ENCODE peak calls at places on chromosomes 13 and 19, in six cellular contexts. L is heart left ventricle, C is body of pancreas, K is ovary, S is tibial nerve, B is adrenal gland. O is an unnamed sample.

GRCh38 chr13:110524484-110525254 is 36.9 kb downstream of the RAB20 start:
- DNase-seq in S (no peak), K (no peak), B (no peak), L (peak), C (peak), O (no peak)

GRCh38 chr19:35347930-35348298 is 212 bp downstream of the FFAR1 start:
- DNase-seq in L (no peak), S (no peak), C (no peak), K (no peak), B (no peak), O (no peak)

GRCh38 chr19:34287676-34288140 is 33.4 kb downstream of the GARRE1 start:
- DNase-seq in K (no peak), B (no peak), C (no peak), L (no peak), S (no peak), O (no peak)

GRCh38 chr19:44719262-44719701 is 20.3 kb downstream of the CEACAM16 start:
- DNase-seq in B (no peak), C (no peak), K (no peak), L (no peak), S (no peak), O (no peak)

GRCh38 chr19:35495107-35496064 is 5.1 kb upstream of the KRTDAP start:
- DNase-seq in S (peak), K (peak), L (peak), C (peak), B (peak), O (peak)

GRCh38 chr19:34320277-34320676 is 44.7 kb upstream of the GPI start:
- DNase-seq in B (no peak), K (no peak), S (no peak), L (no peak), C (no peak), O (no peak)

GRCh38 chr13:86986448-86986847 is 684.7 kb upstream of the SLITRK5 start:
- DNase-seq in S (no peak), K (no peak), C (no peak), B (no peak), L (no peak), O (no peak)

GRCh38 chr19:32676186-32676894 is 692 bp downstream of the RGS9BP start:
- DNase-seq in C (peak), K (no peak), S (no peak), B (peak), L (no peak), O (peak)

GRCh38 chr13:20803180-20803965 is 29.6 kb upstream of the EEF1AKMT1 start:
- DNase-seq in B (no peak), L (no peak), S (no peak), C (no peak), K (no peak), O (peak)

GRCh38 chr19:42421591-42422031 is 5.6 kb downstream of the LIPE start:
- DNase-seq in C (peak), L (peak), B (peak), K (no peak), S (no peak), O (no peak)

GRCh38 chr13:74889321-74889720 is 592.6 kb downstream of the TBC1D4 start:
- DNase-seq in S (no peak), B (no peak), L (no peak), C (no peak), K (no peak), O (no peak)

GRCh38 chr13:112689498-112690241 is at the start of gene ATP11A:
- DNase-seq in C (peak), L (peak), K (peak), S (peak), B (peak), O (peak)
- TF ChIP-seq POLR2A in C (peak), L (peak), K (peak), S (peak), B (peak), O (peak)

GRCh38 chr13:58087566-58087965 is 456.0 kb downstream of the PCDH17 start:
- DNase-seq in B (no peak), L (no peak), K (no peak), S (no peak), C (no peak), O (no peak)
- TF ChIP-seq POLR2A in B (no peak), L (no peak), K (no peak), S (no peak), C (no peak), O (no peak)

DNA sequence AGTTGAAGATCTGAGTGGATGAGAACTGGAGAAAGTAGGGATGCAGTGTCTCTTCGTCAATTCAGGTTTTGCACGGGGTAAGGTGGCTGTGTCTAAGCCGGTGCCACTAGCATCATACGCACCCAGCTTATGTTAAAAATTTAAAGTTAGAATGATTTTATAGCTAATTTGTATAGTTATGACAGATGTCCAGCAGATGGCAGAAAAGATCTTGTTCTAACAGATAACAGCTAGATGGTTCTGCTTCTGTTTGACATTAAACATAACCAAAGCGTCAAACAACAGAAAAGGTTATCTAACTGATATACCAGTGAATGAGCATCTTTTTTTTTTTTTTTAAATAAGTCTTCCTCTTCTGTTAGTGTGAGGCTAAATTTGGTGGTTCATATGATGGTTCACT is 18.8 kb upstream of the EDDM13 start:
- DNase-seq in K (no peak), S (peak), L (no peak), B (no peak), C (no peak), O (peak)
- TF ChIP-seq POLR2A in K (no peak), S (no peak), L (no peak), B (no peak), C (no peak), O (no peak)

GRCh38 chr13:99656843-99657506 is 155.7 kb downstream of the TM9SF2 start:
- DNase-seq in S (no peak), B (no peak), C (no peak), L (no peak), K (no peak), O (no peak)

GRCh38 chr13:99654076-99654475 is 152.8 kb downstream of the TM9SF2 start:
- DNase-seq in B (no peak), L (no peak), S (no peak), C (no peak), K (no peak), O (no peak)

GRCh38 chr13:99657848-99658265 is 156.6 kb downstream of the TM9SF2 start:
- DNase-seq in B (no peak), L (peak), S (no peak), C (no peak), K (peak), O (no peak)

GRCh38 chr13:99655351-99656091 is 154.2 kb downstream of the TM9SF2 start:
- DNase-seq in C (no peak), S (no peak), B (no peak), L (no peak), K (no peak), O (no peak)

DNA sequence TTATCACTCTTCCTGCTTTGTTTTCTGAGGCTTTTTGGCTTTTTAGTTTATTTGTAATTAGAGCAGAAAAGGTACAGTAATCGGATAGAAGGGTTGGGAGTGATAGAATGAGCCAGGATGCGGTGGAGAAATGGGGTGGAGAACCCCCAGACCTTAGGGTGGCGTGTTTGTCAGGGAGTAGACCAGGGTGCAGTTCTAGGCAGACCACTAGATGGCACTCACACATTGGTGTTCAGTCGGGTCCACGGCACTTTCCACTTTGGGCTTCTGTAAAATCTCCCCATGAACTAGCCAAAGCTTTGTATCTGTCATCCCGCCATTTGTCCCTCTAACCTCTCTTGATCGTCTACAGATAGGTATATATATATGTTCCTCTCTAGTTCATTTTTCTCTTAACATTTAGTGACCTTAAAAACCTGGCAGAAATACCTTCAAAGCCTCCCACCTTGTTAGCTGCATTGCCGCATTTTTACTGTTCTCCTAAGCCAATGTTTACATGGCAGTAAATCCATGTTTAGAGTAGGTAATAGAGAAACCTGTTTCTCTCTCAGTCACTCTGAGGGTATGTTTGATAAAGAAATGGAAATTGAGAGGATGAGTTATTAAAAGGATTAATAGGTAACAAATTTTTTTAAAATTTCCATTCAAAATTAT is 154.9 kb downstream of the TM9SF2 start:
- DNase-seq in L (peak), S (peak), K (peak), C (peak), B (peak), O (peak)
- TF ChIP-seq POLR2A in L (no peak), S (no peak), K (no peak), C (no peak), B (no peak), O (no peak)

DNA sequence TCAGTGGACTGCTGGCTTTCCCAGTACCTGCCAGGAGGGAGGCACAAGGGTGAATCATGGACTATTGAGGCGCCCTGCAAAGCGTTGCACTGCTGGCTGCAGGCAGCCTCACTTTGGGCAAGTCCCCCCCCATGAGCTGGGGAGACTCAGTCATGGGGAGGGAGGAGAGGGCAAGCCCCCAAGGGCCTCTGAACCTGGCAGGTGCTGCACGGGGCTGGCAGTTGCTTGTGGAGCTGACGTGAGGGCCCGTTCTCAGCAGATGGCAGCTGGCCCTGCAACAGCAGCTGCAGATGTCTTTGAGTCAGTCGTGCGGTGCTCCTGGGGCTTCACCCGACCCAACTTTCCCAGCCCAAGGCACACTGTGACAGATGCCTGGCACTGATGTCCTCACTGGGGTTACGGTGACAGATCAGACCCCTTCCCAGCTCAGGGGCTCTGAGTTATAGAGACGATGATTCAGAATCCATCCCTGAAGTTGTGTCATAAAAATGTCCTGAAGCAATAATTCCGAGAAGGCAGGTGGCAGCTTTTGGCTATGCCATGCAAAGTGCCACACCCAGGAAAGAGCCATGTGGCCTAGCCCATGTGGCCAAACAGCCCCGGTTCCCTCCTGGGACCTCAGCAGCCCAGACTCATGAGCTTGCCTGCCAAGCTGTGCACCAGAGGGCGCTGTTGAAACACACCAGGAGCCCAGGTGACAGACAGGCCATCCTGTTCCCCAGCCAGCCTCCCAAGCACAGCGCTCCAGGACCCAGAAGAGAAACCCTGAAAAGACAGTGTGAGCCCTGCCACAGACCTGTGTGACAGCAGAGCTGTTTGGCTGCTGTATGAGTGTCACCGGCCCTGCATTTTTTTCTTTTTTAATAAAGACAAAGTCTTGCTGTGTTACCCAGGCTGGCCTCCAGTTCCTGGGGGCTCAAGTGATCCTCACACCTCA is 53.6 kb upstream of the LDLR start:
- DNase-seq in K (peak), C (peak), L (peak), S (peak), B (peak), O (peak)
- TF ChIP-seq POLR2A in K (no peak), C (no peak), L (no peak), S (no peak), B (no peak), O (no peak)

GRCh38 chr13:79405831-79406596 is at the start of gene RBM26:
- DNase-seq in K (peak), S (peak), C (peak), B (peak), L (peak), O (peak)
- TF ChIP-seq POLR2A in K (peak), S (peak), C (peak), B (no peak), L (peak), O (peak)

DNA sequence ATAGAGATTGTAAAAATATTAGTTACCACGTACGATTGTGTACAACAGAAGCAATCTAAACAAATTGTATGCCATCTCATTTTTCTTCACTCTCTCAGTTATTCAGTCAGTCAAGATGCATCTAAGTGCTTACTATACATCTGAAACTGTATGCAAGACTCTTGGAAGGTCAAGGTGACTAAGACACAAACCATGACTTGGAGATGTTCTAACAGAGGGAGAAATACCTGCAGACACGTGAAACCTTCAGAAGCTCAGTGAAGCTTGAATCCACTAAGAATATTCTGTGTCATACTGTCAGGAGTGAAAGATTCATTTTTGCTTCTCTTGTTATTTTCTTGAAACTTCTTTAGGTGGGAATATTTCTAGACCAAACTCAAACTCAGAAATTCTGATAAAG is 365.4 kb downstream of the ITGBL1 start:
- DNase-seq in L (no peak), C (no peak), K (no peak), S (no peak), B (no peak), O (no peak)
- TF ChIP-seq POLR2A in L (no peak), C (no peak), K (no peak), S (no peak), B (no peak), O (no peak)

GRCh38 chr19:46925548-46925950 is 64.8 kb downstream of the ARHGAP35 start:
- DNase-seq in S (no peak), L (no peak), C (peak), K (no peak), B (no peak), O (no peak)
- TF ChIP-seq POLR2A in S (no peak), L (no peak), C (no peak), K (no peak), B (no peak), O (no peak)

DNA sequence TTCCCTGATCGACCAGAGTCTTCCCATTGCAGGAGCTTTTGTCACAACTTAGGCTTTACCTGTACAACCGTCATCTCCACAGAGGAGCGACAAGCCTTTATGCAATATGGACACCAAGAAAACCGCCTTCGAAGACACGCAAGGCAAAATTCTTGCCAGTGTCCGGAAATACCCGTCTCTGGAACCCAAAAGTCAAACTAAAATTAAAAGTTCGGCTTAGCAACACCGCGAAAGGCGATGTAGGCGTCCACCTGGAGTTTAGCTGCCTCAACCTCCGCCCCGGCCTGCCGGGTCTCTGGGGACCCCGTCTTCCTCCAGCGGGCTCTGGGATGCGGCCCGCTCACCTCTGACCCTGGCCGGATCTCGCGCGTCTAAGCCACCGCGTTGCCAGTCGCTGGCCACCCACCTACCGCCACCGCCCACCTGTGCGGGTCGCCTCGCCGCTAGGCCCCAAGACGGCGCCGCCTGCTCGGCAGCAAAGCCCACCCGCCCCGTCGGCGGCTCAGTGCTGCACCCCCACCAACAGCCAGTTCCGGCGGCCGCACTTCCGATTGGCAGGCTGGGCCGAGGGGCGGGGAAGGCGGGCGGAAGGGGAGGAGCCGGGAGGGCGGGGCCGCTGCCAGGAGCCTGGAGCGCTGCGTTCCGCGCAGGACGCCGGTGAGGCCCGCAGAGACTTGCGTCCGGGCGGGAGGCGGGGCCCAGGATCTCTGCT is at the start of gene SUPT20H:
- DNase-seq in K (peak), L (peak), B (peak), S (peak), C (peak), O (peak)
- TF ChIP-seq POLR2A in K (peak), L (peak), B (peak), S (peak), C (peak), O (peak)

DNA sequence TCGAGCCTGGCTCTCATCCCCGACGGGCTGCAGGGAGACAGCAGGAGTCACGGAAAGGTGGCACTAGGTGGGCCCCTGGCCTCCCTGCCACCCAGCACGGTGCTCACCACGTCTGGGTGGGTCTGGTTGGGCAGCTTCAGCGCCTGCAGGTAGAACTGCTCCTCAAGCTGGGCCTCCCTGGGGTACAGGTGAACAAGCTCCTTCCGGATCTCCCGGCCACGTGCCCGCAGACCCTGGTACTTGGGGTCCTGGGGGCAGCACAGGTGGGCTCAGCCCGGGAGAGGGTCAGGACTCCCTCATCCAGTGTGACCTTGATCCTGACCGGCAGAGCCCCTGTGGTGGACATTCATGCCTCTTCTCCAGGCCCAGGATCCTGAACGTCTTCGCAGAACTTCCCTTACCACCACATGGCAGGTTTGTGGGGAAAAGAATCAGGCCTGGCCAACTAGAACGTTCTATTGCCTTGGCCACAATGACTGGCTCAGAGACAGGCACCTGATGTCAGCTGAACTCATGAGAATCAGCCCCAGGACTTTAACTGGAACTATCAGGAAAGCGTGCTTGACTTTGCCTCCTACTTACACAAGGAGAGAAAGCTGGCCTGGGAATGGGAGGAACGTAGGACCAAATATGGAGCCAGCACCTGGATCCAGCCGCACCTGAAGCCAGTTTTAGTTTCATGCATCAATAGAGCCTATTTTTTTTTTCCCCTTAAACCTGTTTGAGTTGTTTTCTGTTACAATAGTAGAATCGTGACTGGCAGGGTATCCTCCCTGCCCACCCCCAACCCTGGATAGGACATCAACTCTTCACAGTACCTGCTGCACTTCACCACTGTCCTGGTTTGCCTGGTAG is 8.9 kb downstream of the SARS2 start:
- DNase-seq in B (no peak), C (no peak), S (no peak), L (no peak), K (no peak), O (no peak)
- TF ChIP-seq POLR2A in B (no peak), C (no peak), S (no peak), L (no peak), K (no peak), O (no peak)